ENCODE peak calls at places on chromosomes 7 and 10, in ten cellular contexts. C, A, N, B, Y, T, P, F, O and D are unnamed samples.

GRCh38 chr10:70923696-70924095 is 35.3 kb upstream of the PCBD1 start:
- DNase-seq in C (no peak), A (peak; percentile 54), N (no peak), B (no peak), Y (no peak), T (no peak), P (no peak), F (no peak), O (no peak), D (no peak)

GRCh38 chr7:142808802-142809583 is 38.2 kb downstream of the PRSS2 start:
- DNase-seq in C (no peak), A (peak; percentile 84), N (no peak), B (no peak), Y (peak; percentile 75), T (no peak), P (no peak), F (peak; percentile 32), O (no peak), D (no peak)

GRCh38 chr10:77415311-77415960 is 222.2 kb downstream of the KCNMA1 start:
- DNase-seq in C (no peak), A (no peak), N (no peak), B (no peak), Y (no peak), T (no peak), P (no peak), F (peak; percentile 84), O (no peak), D (no peak)

GRCh38 chr10:29203432-29203831 is 85.4 kb upstream of the LYZL1 start:
- DNase-seq in C (no peak), A (no peak), N (no peak), B (no peak), Y (no peak), T (no peak), P (no peak), F (no peak), O (no peak), D (no peak)

GRCh38 chr7:47045169-47045568 is 536.7 kb downstream of the TNS3 start:
- DNase-seq in C (no peak), A (no peak), N (no peak), B (no peak), Y (peak; percentile 9), T (peak; percentile 63), P (no peak), F (peak; percentile 21), O (peak; percentile 56), D (no peak)

GRCh38 chr10:91909178-91909677 is at the start of gene FGFBP3:
- DNase-seq in C (peak; percentile 72), A (peak; percentile 8), N (no peak), B (peak; percentile 19), Y (peak; percentile 55), T (peak; percentile 14), P (peak; percentile 51), F (peak; percentile 33), O (no peak), D (peak; percentile 44)

GRCh38 chr10:53839437-53840039 is 961.5 kb downstream of the PCDH15 start:
- DNase-seq in C (peak; percentile 9), A (no peak), N (no peak), B (no peak), Y (peak; percentile 25), T (no peak), P (peak; percentile 50), F (no peak), O (no peak), D (peak; percentile 37)

GRCh38 chr10:124551097-124551496 is 89.5 kb downstream of the LHPP start:
- DNase-seq in C (no peak), A (no peak), N (no peak), B (no peak), Y (no peak), T (no peak), P (no peak), F (no peak), O (no peak), D (no peak)

GRCh38 chr10:6052247-6053221 is 9.6 kb downstream of the IL2RA start:
- DNase-seq in C (no peak), A (peak; percentile 62), N (no peak), B (no peak), Y (peak; percentile 35), T (peak; percentile 6), P (no peak), F (no peak), O (no peak), D (no peak)

GRCh38 chr10:6048281-6049030 is 13.7 kb downstream of the IL2RA start:
- DNase-seq in C (no peak), A (no peak), N (no peak), B (no peak), Y (peak; percentile 1), T (peak; percentile 2), P (no peak), F (no peak), O (no peak), D (no peak)

GRCh38 chr10:6049031-6049400 is 13.2 kb downstream of the IL2RA start:
- DNase-seq in C (no peak), A (no peak), N (no peak), B (no peak), Y (peak; percentile 0), T (peak; percentile 0), P (no peak), F (no peak), O (no peak), D (no peak)

GRCh38 chr10:6053303-6053702 is 8.9 kb downstream of the IL2RA start:
- DNase-seq in C (no peak), A (no peak), N (no peak), B (no peak), Y (peak; percentile 1), T (peak; percentile 1), P (no peak), F (no peak), O (no peak), D (no peak)

GRCh38 chr10:6050801-6051445 is 11.2 kb downstream of the IL2RA start:
- DNase-seq in C (peak; percentile 31), A (peak; percentile 61), N (no peak), B (peak; percentile 54), Y (peak; percentile 84), T (peak; percentile 67), P (peak; percentile 58), F (peak; percentile 61), O (peak; percentile 82), D (peak; percentile 65)
- H3K4me3 ChIP-seq in C (peak overlapping the region; percentile 44), A (no peak overlapping the region), N (peak overlapping the region; percentile 38), B (peak overlapping the region; percentile 10), Y (no peak overlapping the region), T (no peak overlapping the region), P (peak overlapping the region; percentile 21), F (no peak overlapping the region), O (peak overlapping the region; percentile 27), D (peak overlapping the region; percentile 40)

GRCh38 chr10:24428410-24428782 is 219.5 kb downstream of the KIAA1217 start:
- DNase-seq in C (no peak), A (no peak), N (no peak), B (no peak), Y (no peak), T (no peak), P (peak; percentile 60), F (no peak), O (no peak), D (peak; percentile 66)

GRCh38 chr10:24430591-24430990 is 221.7 kb downstream of the KIAA1217 start:
- DNase-seq in C (no peak), A (no peak), N (no peak), B (no peak), Y (no peak), T (no peak), P (no peak), F (no peak), O (no peak), D (no peak)

GRCh38 chr10:24425151-24425550 is 216.2 kb downstream of the KIAA1217 start:
- DNase-seq in C (no peak), A (no peak), N (no peak), B (no peak), Y (no peak), T (no peak), P (no peak), F (no peak), O (no peak), D (no peak)

GRCh38 chr10:24432478-24433416 is 223.8 kb downstream of the KIAA1217 start:
- DNase-seq in C (no peak), A (peak; percentile 58), N (no peak), B (no peak), Y (no peak), T (no peak), P (peak; percentile 23), F (no peak), O (no peak), D (peak; percentile 60)

DNA sequence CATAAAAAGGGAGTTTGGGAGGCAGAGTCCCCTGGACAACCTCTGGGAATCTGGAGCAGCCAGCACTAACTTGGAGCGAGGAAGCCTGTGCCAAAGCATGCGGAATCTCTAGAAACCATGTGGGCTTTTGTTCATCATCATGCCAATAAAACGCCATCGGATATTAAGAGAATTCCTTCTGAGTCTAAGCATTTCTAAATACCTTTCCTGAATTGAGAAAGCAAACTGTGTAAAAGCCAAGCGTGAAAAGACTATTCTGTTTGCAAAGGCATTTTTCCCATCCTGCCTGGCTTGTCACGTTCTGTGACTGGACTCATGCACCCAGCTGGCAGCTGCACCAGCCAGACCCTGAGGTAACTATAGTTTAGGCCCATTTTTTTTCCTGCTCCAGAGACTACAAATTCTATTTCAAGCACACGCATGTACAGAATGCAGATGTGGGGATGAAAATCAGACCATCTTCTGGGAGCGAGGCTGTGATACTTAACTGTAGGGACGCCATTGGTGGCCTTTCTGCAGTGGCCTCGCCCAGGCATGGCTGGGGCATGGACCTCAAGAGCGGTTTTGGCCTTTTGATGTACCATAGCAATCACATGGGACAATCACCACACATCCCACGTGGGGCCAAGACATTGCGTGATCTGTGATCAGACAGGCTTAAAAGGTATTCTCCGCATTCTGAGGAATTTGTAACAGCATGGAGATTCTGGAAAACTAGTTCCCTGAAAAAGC is 218.9 kb downstream of the KIAA1217 start:
- DNase-seq in C (no peak), A (no peak), N (peak; percentile 59), B (no peak), Y (no peak), T (no peak), P (no peak), F (no peak), O (peak; percentile 82), D (no peak)
- H3K4me3 ChIP-seq in C (no peak overlapping the region), A (no peak overlapping the region), N (no peak overlapping the region), B (no peak overlapping the region), Y (no peak overlapping the region), T (no peak overlapping the region), P (no peak overlapping the region), F (no peak overlapping the region), O (no peak overlapping the region), D (no peak overlapping the region)

GRCh38 chr7:30179016-30179436 is 44.2 kb downstream of the MTURN start:
- DNase-seq in C (no peak), A (no peak), N (no peak), B (no peak), Y (no peak), T (no peak), P (no peak), F (peak; percentile 49), O (no peak), D (no peak)
- H3K4me3 ChIP-seq in C (no peak overlapping the region), A (no peak overlapping the region), N (no peak overlapping the region), B (no peak overlapping the region), Y (no peak overlapping the region), T (no peak overlapping the region), P (no peak overlapping the region), F (no peak overlapping the region), O (no peak overlapping the region), D (no peak overlapping the region)

GRCh38 chr10:69749180-69750010 is 52.3 kb upstream of the COL13A1 start:
- DNase-seq in C (no peak), A (no peak), N (no peak), B (no peak), Y (no peak), T (no peak), P (no peak), F (no peak), O (no peak), D (peak; percentile 33)

GRCh38 chr10:69751216-69751615 is 50.5 kb upstream of the COL13A1 start:
- DNase-seq in C (no peak), A (no peak), N (no peak), B (no peak), Y (no peak), T (no peak), P (no peak), F (no peak), O (no peak), D (no peak)

GRCh38 chr10:69750011-69750373 is 51.7 kb upstream of the COL13A1 start:
- DNase-seq in C (no peak), A (no peak), N (no peak), B (no peak), Y (no peak), T (no peak), P (no peak), F (no peak), O (no peak), D (no peak)

GRCh38 chr10:69750726-69751125 is 51.0 kb upstream of the COL13A1 start:
- DNase-seq in C (no peak), A (no peak), N (no peak), B (no peak), Y (no peak), T (no peak), P (no peak), F (no peak), O (no peak), D (no peak)

DNA sequence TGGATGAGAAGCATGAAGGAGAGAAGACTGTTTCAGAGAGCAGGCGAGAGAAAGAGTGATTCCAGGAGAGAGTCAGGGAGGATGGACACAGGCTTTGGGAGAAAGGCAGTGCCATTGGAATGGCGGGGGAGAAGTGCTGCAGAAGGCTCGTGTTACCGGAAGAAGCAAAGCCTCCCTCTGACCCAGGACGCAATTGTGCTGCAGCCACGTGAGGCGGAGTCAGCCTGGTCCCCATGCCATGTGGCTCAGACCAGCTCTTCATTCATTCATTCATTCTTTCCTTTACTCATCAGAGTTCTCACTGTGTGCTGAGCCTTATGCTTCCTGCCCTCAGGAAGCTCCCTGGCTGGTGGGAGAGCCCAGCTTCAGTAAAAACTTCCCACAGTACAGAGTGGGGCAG is 49.2 kb upstream of the COL13A1 start:
- DNase-seq in C (no peak), A (no peak), N (no peak), B (no peak), Y (no peak), T (no peak), P (no peak), F (no peak), O (no peak), D (no peak)
- H3K4me3 ChIP-seq in C (no peak overlapping the region), A (no peak overlapping the region), N (no peak overlapping the region), B (no peak overlapping the region), Y (no peak overlapping the region), T (no peak overlapping the region), P (no peak overlapping the region), F (no peak overlapping the region), O (no peak overlapping the region), D (no peak overlapping the region)